ENCODE peak calls at places on chromosome 4, in six cellular contexts. V is heart right ventricle, W is aorta, A is body of pancreas, L is gastrocnemius medialis, H is spleen. Y is an unnamed sample.

GRCh38 chr4:186948361-186949291 is 225.0 kb upstream of the FAT1 start:
- DNase-seq in V (peak; percentile 25), W (no peak), A (peak; percentile 71), L (no peak), H (no peak), Y (peak; percentile 68)

GRCh38 chr4:70868778-70869177 is 29.1 kb upstream of the GRSF1 start:
- DNase-seq in V (no peak), W (no peak), A (no peak), L (no peak), H (no peak), Y (no peak)

GRCh38 chr4:138643827-138644226 is 371.8 kb upstream of the NOCT start:
- DNase-seq in V (no peak), W (no peak), A (no peak), L (no peak), H (no peak), Y (no peak)

GRCh38 chr4:34723606-34724005 is 1520.7 kb downstream of the ARAP2 start:
- DNase-seq in V (no peak), W (no peak), A (no peak), L (no peak), H (no peak), Y (no peak)

GRCh38 chr4:41448935-41449334 is 89.0 kb upstream of the LIMCH1 start:
- DNase-seq in V (peak; percentile 63), W (no peak), A (peak; percentile 19), L (no peak), H (no peak), Y (peak; percentile 13)

GRCh38 chr4:179313823-179314222 is 1871.6 kb upstream of the AGA start:
- DNase-seq in V (no peak), W (no peak), A (no peak), L (no peak), H (no peak), Y (no peak)

GRCh38 chr4:144531841-144532240 is 114.1 kb upstream of the HHIP start:
- DNase-seq in V (no peak), W (no peak), A (no peak), L (no peak), H (no peak), Y (no peak)

GRCh38 chr4:38154681-38155588 is 194.7 kb downstream of the PTTG2 start:
- DNase-seq in V (peak; percentile 36), W (no peak), A (peak; percentile 80), L (peak; percentile 31), H (no peak), Y (peak; percentile 46)

GRCh38 chr4:170106899-170107298 is 17.1 kb upstream of the AADAT start:
- DNase-seq in V (no peak), W (no peak), A (no peak), L (no peak), H (no peak), Y (no peak)

GRCh38 chr4:89161841-89162240 is 50.5 kb downstream of the TIGD2 start:
- DNase-seq in V (no peak), W (no peak), A (no peak), L (no peak), H (no peak), Y (no peak)

GRCh38 chr4:173835863-173836262 is 305.8 kb upstream of the HAND2 start:
- DNase-seq in V (peak; percentile 36), W (no peak), A (no peak), L (no peak), H (no peak), Y (no peak)

GRCh38 chr4:185914583-185915199 is 102.7 kb upstream of the SORBS2 start:
- DNase-seq in V (no peak), W (no peak), A (no peak), L (no peak), H (no peak), Y (no peak)

GRCh38 chr4:155675709-155676429 is 9.2 kb downstream of the GUCY1A1 start:
- DNase-seq in V (no peak), W (no peak), A (no peak), L (no peak), H (no peak), Y (no peak)

GRCh38 chr4:176742211-176742610 is 50.5 kb downstream of the VEGFC start:
- DNase-seq in V (no peak), W (no peak), A (no peak), L (no peak), H (no peak), Y (no peak)

GRCh38 chr4:78018271-78019049 is 38.7 kb upstream of the FRAS1 start:
- DNase-seq in V (no peak), W (no peak), A (no peak), L (no peak), H (no peak), Y (no peak)

DNA sequence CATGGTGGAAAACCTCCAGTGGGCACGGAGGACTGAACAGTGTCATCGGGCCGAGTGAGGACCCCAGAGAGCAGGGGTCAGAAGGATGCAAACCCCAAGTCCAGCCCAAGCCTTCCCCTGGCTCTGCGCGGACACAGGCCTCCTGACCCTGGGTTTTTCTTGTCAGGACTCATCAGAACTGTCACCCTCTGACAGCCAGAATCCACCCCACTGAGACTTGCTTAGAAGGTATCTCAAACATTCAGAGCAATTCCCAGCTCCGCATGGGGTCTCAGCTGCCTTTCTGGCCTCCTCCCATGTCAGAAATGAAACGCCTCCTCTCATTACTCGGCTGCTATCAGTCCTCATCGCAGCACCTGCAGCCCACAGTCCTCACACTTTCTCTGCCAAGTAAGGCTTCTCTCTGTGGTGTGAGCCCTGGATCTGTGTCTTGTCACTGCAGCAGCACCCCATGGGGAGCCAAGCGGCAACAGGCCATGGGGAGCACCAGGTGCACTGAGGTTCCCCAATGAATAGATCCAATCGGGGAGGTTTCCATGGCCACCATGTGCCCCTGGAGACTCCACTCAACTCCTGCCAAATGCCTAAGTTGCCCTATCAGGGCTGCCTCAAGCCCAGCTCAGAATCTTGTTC is 97.8 kb downstream of the WFS1 start:
- DNase-seq in V (no peak), W (no peak), A (no peak), L (no peak), H (no peak), Y (no peak)
- H3K4me3 ChIP-seq in V (no peak overlapping the region), W (no peak overlapping the region), A (no peak overlapping the region), L (no peak overlapping the region), H (no peak overlapping the region), Y (no peak overlapping the region)

DNA sequence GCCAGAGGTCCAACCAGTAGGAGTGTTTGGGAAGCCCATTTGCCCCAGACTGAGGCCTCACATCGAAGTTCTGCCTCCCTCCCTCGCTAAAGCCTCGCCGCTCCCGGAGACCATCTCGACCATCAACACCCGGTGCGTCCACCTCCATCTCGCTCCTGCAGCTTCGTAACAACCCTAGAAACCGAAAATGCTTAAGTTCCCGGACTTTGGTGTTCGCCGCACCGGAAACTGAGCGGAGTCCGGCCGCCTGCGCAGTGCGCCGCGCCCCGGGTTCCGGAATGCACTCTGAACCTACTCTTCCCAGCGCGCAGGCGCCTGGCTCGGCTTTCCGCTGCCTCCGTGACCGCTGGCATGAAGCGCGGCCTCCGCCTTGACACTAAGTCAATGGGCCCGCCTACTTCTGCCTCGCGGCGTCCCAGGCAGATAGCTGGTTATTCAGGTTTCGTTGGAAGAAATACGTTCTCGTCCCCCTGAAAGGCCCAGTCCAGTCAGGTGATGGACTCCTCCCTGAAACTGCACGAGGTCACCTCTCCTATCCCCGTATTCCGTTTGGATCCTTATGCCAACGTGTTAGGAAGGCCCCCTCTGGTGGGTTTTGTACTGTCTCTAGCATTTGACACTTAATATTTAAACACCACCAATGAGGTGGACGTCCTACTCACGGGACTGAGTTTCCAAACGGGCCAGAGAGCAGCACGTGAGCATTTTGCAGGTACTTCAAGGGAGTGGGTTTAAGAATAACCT is 21.4 kb downstream of the FABP2 start:
- DNase-seq in V (peak; percentile 92), W (peak; percentile 98), A (peak; percentile 96), L (peak; percentile 93), H (peak; percentile 99), Y (peak; percentile 94)
- H3K4me3 ChIP-seq in V (peak overlapping the region; percentile 84), W (peak overlapping the region; percentile 81), A (peak overlapping the region; percentile 85), L (peak overlapping the region; percentile 87), H (peak overlapping the region; percentile 62), Y (peak overlapping the region; percentile 72)

GRCh38 chr4:92304073-92304472 is 307 bp downstream of the GRID2 start:
- DNase-seq in V (no peak), W (no peak), A (no peak), L (no peak), H (no peak), Y (no peak)
- H3K4me3 ChIP-seq in V (peak overlapping the region; percentile 50), W (peak overlapping the region; percentile 62), A (no peak overlapping the region), L (peak overlapping the region; percentile 48), H (no peak overlapping the region), Y (peak overlapping the region; percentile 18)

DNA sequence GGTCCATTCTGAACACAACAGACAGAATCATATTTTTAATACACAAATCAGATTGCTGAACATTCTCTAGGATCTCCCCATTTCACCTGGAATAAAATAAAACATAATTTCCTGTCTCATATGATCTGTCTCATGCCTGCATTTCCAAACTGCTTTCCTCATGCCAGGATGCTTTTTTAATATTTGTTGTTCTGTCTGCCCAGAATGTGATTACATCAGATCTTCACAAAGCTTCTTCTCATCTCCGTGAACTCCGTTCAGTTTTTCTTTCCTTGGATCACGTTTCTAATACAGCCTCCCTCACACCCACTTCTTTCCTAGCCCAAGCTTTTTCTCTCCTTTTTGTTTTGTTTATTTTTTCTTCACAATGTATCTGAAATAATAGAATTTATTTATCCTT is 165.6 kb upstream of the SLIT2 start:
- DNase-seq in V (no peak), W (no peak), A (no peak), L (no peak), H (no peak), Y (no peak)
- H3K4me3 ChIP-seq in V (no peak overlapping the region), W (no peak overlapping the region), A (no peak overlapping the region), L (no peak overlapping the region), H (no peak overlapping the region), Y (no peak overlapping the region)

DNA sequence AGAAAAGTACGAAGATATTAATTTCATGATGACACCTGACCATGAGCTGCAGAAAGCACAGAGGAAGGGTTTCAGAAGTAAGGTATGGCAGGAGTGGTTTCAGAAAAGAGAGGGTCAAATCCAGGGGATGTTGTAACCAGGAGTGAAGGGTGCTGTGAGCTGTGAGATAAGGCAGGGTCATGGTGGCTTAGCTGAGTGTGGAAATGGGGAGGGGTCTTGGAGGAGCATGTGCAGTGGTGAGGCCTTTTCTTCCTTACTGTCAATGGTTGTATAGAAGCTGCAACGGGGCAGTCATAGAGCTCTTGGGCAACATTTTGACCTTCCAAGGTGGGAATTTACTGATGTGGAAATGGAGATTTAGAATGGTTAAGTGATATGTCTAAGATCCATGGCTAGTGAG is 2.5 kb downstream of the ANAPC4 start:
- DNase-seq in V (no peak), W (no peak), A (no peak), L (no peak), H (no peak), Y (no peak)
- H3K4me3 ChIP-seq in V (no peak overlapping the region), W (no peak overlapping the region), A (no peak overlapping the region), L (no peak overlapping the region), H (no peak overlapping the region), Y (no peak overlapping the region)

Y was measured in SJCRH30.